ENCODE peak calls at places on chromosomes 12 and 14, in six cellular contexts. L, W, G, R, K and F are unnamed samples.

GRCh38 chr12:117441751-117442150 is 80.3 kb upstream of the NOS1 start:
- DNase-seq in R (no peak), G (peak; percentile 46), K (no peak), L (peak; percentile 31), W (peak; percentile 48), F (peak; percentile 48)

GRCh38 chr14:92633724-92634123 is 114.7 kb downstream of the LGMN start:
- DNase-seq in L (no peak), R (no peak), G (peak; percentile 32), K (no peak), W (no peak), F (no peak)

GRCh38 chr12:78187741-78188140 is 357.0 kb downstream of the NAV3 start:
- DNase-seq in G (no peak), K (no peak), L (no peak), R (no peak), W (no peak), F (no peak)

GRCh38 chr12:94143444-94143843 is 4.9 kb upstream of the PLXNC1 start:
- DNase-seq in R (peak; percentile 59), W (no peak), K (no peak), L (no peak), G (no peak), F (no peak)

GRCh38 chr12:120361506-120362208 is 7.3 kb downstream of the MSI1 start:
- DNase-seq in G (peak; percentile 82), L (peak; percentile 24), K (no peak), R (peak; percentile 42), W (peak; percentile 55), F (peak; percentile 65)

GRCh38 chr12:60398547-60398946 is 802.7 kb downstream of the SLC16A7 start:
- DNase-seq in L (no peak), K (no peak), G (no peak), R (no peak), W (no peak), F (no peak)

GRCh38 chr12:46678441-46678840 is 147.4 kb downstream of the SLC38A4 start:
- DNase-seq in R (no peak), G (no peak), K (no peak), W (no peak), L (no peak), F (no peak)

GRCh38 chr14:68806526-68807147 is 13.8 kb upstream of the ZFP36L1 start:
- DNase-seq in K (no peak), R (no peak), L (no peak), W (peak; percentile 48), G (no peak), F (no peak)

GRCh38 chr12:128830505-128830893 is 6.7 kb upstream of the SLC15A4 start:
- DNase-seq in R (peak; percentile 73), G (no peak), W (no peak), K (no peak), L (no peak), F (no peak)

GRCh38 chr12:12720637-12721250 is 3.6 kb downstream of the CDKN1B start:
- DNase-seq in L (no peak), K (no peak), G (peak; percentile 45), W (no peak), R (no peak), F (no peak)

GRCh38 chr14:80933282-80933681 is 8.3 kb downstream of the CEP128 start:
- DNase-seq in L (no peak), G (no peak), K (no peak), R (no peak), W (no peak), F (no peak)

GRCh38 chr14:100476012-100476822 is 111.0 kb downstream of the BEGAIN start:
- DNase-seq in R (no peak), G (peak; percentile 99), W (no peak), K (no peak), L (peak; percentile 85), F (peak; percentile 69)

GRCh38 chr14:60958146-60958545 is 22.7 kb downstream of the TRMT5 start:
- DNase-seq in L (no peak), G (no peak), W (no peak), R (no peak), K (no peak), F (no peak)

GRCh38 chr14:64654072-64654899 is 49.9 kb upstream of the PLEKHG3 start:
- DNase-seq in L (no peak), K (no peak), W (no peak), R (peak; percentile 20), G (peak; percentile 94), F (no peak)

GRCh38 chr14:93804654-93805053 is 16.4 kb upstream of the PRIMA1 start:
- DNase-seq in W (no peak), G (no peak), K (no peak), L (no peak), R (no peak), F (no peak)

GRCh38 chr14:23071244-23071974 is 14.1 kb upstream of the CDH24 start:
- DNase-seq in W (peak; percentile 88), K (peak; percentile 87), L (peak; percentile 83), R (peak; percentile 89), G (peak; percentile 95), F (peak; percentile 88)